ENCODE peak calls at places on chromosomes 6 and 20, in five cellular contexts. Z is GM13976, C is dorsolateral prefrontal cortex, E is GM12865, M is AG04449. F is an unnamed sample.

GRCh38 chr20:17536944-17537444 is 5.8 kb upstream of the BFSP1 start:
- DNase-seq in Z (peak), C (peak), E (peak), M (no peak), F (peak)

GRCh38 chr6:100460650-100461204 is 4.0 kb downstream of the SIM1 start:
- DNase-seq in Z (peak), C (no peak), E (no peak), M (no peak), F (no peak)

GRCh38 chr6:131427441-131428051 is 145.5 kb upstream of the ARG1 start:
- DNase-seq in Z (no peak), C (no peak), E (no peak), M (no peak), F (no peak)

GRCh38 chr20:41136336-41136694 is 1.0 kb upstream of the PLCG1 start:
- DNase-seq in Z (no peak), C (peak), E (no peak), M (no peak), F (no peak)

GRCh38 chr6:79425589-79426311 is 111.5 kb downstream of the LCA5 start:
- DNase-seq in Z (no peak), C (no peak), E (no peak), M (no peak), F (no peak)

GRCh38 chr20:671252-672030 is 4.2 kb downstream of the SCRT2 start:
- DNase-seq in Z (no peak), C (no peak), E (no peak), M (no peak), F (no peak)

GRCh38 chr20:45833883-45834796 is 541 bp downstream of the SNX21 start:
- DNase-seq in Z (peak), C (peak), E (peak), M (no peak), F (peak)

GRCh38 chr6:54474898-54475297 is 166.7 kb downstream of the TINAG start:
- DNase-seq in Z (no peak), C (no peak), E (no peak), M (no peak), F (no peak)

GRCh38 chr6:15623282-15624116 is 39.3 kb downstream of the DTNBP1 start:
- DNase-seq in Z (no peak), C (no peak), E (no peak), M (no peak), F (no peak)

GRCh38 chr6:10042280-10042679 is 372.6 kb downstream of the TFAP2A start:
- DNase-seq in Z (no peak), C (no peak), E (no peak), M (no peak), F (no peak)

GRCh38 chr6:17116090-17116387 is 14.2 kb downstream of the STMND1 start:
- DNase-seq in Z (no peak), C (no peak), E (no peak), M (no peak), F (no peak)

GRCh38 chr6:82123632-82124031 is 123.9 kb downstream of the IBTK start:
- DNase-seq in Z (no peak), C (no peak), E (no peak), M (no peak), F (no peak)

GRCh38 chr6:13614126-13614925 is 809 bp upstream of the NOL7 start:
- DNase-seq in Z (no peak), C (no peak), E (peak), M (no peak), F (peak)

GRCh38 chr6:160261991-160262718 is 3.5 kb upstream of the SLC22A2 start:
- DNase-seq in Z (no peak), C (no peak), E (peak), M (no peak), F (no peak)

GRCh38 chr20:38091447-38092216 is 58.1 kb downstream of the RPRD1B start:
- DNase-seq in Z (peak), C (no peak), E (peak), M (no peak), F (no peak)

GRCh38 chr20:48689874-48690571 is 137.8 kb downstream of the PREX1 start:
- DNase-seq in Z (no peak), C (no peak), E (no peak), M (no peak), F (no peak)

GRCh38 chr6:39312912-39313525 is 1.2 kb downstream of the KCNK17 start:
- DNase-seq in Z (no peak), C (no peak), E (no peak), M (no peak), F (no peak)

GRCh38 chr20:16528078-16528477 is 45.2 kb downstream of the KIF16B start:
- DNase-seq in Z (no peak), C (no peak), E (no peak), M (peak), F (no peak)

GRCh38 chr6:7126759-7127158 is 19.0 kb downstream of the RREB1 start:
- DNase-seq in Z (no peak), C (no peak), E (no peak), M (no peak), F (no peak)

GRCh38 chr6:16311763-16312162 is 73.4 kb downstream of the GMPR start:
- DNase-seq in Z (no peak), C (no peak), E (no peak), M (no peak), F (no peak)

GRCh38 chr6:136158398-136158797 is 91.7 kb downstream of the MTFR2 start:
- DNase-seq in Z (no peak), C (no peak), E (no peak), M (no peak), F (no peak)

GRCh38 chr6:43368517-43369160 is 808 bp downstream of the ZNF318 start:
- DNase-seq in Z (no peak), C (peak), E (no peak), M (no peak), F (no peak)

GRCh38 chr6:53523511-53524454 is 21.1 kb downstream of the GCLC start:
- DNase-seq in Z (no peak), C (no peak), E (no peak), M (no peak), F (no peak)

GRCh38 chr20:32594204-32594603 is 9.1 kb upstream of the NOL4L start:
- DNase-seq in Z (no peak), C (no peak), E (no peak), M (no peak), F (no peak)

GRCh38 chr20:62900692-62901584 is 25.4 kb downstream of the DIDO1 start:
- DNase-seq in Z (no peak), C (no peak), E (peak), M (no peak), F (no peak)

GRCh38 chr6:46327769-46328168 is 157.0 kb upstream of the ENPP5 start:
- DNase-seq in Z (no peak), C (no peak), E (no peak), M (no peak), F (no peak)

GRCh38 chr6:46325561-46326525 is 155.1 kb upstream of the ENPP5 start:
- DNase-seq in Z (peak), C (peak), E (peak), M (no peak), F (no peak)

GRCh38 chr6:46323312-46323965 is 152.7 kb upstream of the ENPP5 start:
- DNase-seq in Z (no peak), C (no peak), E (no peak), M (peak), F (no peak)

GRCh38 chr6:46323966-46324622 is 153.3 kb upstream of the ENPP5 start:
- DNase-seq in Z (no peak), C (no peak), E (no peak), M (no peak), F (no peak)

GRCh38 chr6:46324706-46325105 is 153.9 kb upstream of the ENPP5 start:
- DNase-seq in Z (no peak), C (no peak), E (no peak), M (no peak), F (no peak)
- TF ChIP-seq CTCF in Z (no peak), C (no peak), E (no peak), M (no peak), F (no peak)

DNA sequence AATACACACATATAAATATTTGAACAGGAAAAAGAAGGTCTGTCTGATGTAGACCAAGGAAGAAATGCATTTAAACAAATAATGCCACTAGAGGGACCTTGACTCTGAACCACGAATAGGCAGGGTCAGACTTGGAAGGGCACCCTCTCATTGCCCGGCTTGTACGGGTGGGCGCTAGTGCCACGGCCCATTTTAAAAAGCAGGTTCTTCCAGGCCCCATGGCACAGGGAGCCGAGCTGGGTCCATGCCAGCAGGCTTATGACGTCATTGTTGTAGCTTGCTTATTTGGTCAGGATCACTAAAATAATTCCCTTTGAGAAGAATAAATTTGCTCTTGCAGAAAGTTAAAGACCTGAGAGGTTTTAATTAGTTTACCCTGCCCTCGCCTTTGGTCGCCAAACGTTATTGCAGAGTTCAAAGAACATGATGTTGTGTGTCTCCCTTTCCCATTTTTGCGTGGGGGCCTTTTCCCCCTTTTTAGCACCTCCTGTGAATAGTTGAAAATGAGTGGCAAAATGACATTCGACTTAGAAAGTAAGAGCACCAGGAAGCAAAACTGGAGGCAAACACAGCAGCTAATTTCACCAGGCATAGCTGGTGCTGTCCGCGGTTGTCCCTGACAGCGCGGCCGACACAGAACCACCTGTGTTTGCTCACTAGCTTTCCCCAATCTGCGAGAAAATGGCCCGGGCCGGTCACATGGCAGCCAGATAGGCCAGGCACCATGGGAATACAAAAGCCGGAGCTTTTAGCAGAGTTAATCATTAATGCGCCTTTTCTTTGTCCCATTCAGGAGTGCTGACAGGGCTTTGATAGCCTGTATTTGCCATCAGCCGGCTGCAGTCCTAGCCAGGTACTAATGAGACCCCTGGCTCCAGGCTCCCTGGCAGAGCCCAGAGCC is 93.8 kb downstream of the FOXA2 start:
- DNase-seq in Z (no peak), C (no peak), E (no peak), M (no peak), F (no peak)
- TF ChIP-seq CTCF in Z (no peak), C (no peak), E (no peak), M (no peak), F (no peak)

GRCh38 chr20:23361108-23361650 is 803 bp upstream of the GZF1 start:
- DNase-seq in Z (no peak), C (no peak), E (peak), M (no peak), F (no peak)
- TF ChIP-seq CTCF in Z (no peak), C (no peak), E (no peak), M (no peak), F (no peak)

DNA sequence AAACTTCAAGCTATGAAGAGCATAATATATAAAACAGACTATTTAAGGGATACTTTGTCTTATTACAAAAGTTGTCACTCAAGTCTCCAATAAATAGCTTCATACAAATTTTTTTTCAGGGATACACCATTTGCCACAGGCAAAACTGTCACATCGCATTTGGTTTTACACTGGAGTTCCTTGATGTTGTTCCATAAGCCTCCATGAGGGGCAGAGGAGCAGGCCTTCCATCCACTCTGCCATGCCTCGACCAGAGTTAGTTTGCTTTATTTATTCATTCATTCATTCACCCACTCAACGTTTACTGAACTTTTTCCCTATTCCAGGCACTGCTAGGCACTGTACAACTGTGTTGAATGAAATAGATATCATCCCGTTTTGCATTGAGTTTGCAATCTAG is 246.6 kb downstream of the PHF3 start:
- DNase-seq in Z (no peak), C (no peak), E (no peak), M (no peak), F (no peak)
- TF ChIP-seq CTCF in Z (no peak), C (peak), E (peak), M (no peak), F (no peak)

DNA sequence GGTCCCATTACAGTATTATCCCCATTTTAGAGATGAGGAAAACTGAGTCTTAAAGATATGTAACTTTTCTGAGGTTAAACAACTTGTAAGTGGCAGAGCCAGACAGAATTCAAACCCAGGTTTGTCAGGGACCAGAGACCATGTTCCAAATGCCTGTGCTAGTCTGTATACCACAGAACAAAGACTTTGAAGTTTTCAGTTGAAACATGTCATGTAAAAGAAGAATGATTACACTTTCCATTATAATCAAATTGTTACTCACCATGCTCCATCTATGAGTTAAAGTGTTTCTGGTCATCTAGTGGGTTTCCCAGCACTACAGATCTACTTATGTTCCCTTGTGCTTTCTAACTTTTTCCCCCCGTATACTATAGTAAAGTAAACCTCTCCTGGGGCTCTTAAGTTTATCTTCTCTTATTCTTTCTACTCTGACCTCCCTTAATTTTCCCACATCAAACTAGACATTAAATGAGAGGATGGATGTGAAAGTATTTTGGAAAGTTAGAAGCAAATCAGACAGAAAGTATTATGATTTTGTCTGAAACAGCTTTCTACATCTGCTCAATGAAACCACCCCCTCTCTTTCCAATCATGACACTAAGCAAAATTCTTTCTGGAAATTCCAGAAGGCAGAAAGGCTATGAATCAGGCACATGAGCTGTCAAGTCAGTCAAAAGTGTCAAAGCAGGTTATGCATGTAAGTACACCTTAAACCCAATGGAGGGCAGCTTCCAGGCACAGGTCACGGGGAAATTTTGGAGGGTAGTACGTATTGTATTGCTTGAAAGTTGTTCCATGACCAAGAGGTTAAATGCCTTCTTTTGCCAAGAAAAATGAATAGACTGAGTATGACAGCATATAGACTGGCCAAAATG is 132.7 kb upstream of the MAP3K7 start:
- DNase-seq in Z (no peak), C (no peak), E (no peak), M (no peak), F (no peak)
- TF ChIP-seq CTCF in Z (no peak), C (no peak), E (no peak), M (no peak), F (no peak)

GRCh38 chr20:25317351-25318075 is 69.6 kb downstream of the PYGB start:
- DNase-seq in Z (no peak), C (peak), E (no peak), M (no peak), F (no peak)

GRCh38 chr20:25313608-25314007 is 65.7 kb downstream of the PYGB start:
- DNase-seq in Z (no peak), C (no peak), E (no peak), M (no peak), F (no peak)

GRCh38 chr20:25316506-25317190 is 68.8 kb downstream of the PYGB start:
- DNase-seq in Z (no peak), C (peak), E (no peak), M (no peak), F (no peak)

GRCh38 chr20:25315418-25316210 is 67.7 kb downstream of the PYGB start:
- DNase-seq in Z (no peak), C (peak), E (no peak), M (no peak), F (no peak)

GRCh38 chr20:25314497-25315417 is 66.9 kb downstream of the PYGB start:
- DNase-seq in Z (no peak), C (peak), E (no peak), M (no peak), F (no peak)
- TF ChIP-seq CTCF in Z (no peak), C (no peak), E (no peak), M (peak), F (peak)

GRCh38 chr6:36735110-36735971 is 37.7 kb downstream of the RAB44 start:
- DNase-seq in Z (peak), C (no peak), E (peak), M (peak), F (no peak)
- TF ChIP-seq CTCF in Z (no peak), C (no peak), E (no peak), M (peak), F (no peak)

DNA sequence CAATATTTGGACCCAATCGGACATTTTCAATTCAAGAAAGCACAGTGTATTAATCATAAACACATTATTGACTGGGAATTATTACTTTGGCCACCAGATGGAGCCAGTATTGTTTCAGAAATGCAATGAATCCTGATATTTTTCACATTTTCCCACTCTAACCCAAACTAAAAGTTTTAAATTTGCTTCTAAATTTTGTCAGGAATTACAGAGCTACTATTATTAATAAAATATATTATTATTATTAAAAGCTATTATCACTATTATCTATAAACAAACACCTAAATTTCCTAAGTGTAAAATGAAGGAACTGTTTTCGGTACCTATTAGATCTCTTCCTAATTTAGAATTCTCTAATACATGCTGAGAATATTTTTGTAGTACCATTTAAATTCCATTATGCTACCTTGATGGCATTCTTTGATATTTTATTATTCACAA is 245.3 kb downstream of the OGFRL1 start:
- DNase-seq in Z (peak), C (no peak), E (peak), M (no peak), F (no peak)
- TF ChIP-seq CTCF in Z (peak), C (peak), E (peak), M (peak), F (peak)

DNA sequence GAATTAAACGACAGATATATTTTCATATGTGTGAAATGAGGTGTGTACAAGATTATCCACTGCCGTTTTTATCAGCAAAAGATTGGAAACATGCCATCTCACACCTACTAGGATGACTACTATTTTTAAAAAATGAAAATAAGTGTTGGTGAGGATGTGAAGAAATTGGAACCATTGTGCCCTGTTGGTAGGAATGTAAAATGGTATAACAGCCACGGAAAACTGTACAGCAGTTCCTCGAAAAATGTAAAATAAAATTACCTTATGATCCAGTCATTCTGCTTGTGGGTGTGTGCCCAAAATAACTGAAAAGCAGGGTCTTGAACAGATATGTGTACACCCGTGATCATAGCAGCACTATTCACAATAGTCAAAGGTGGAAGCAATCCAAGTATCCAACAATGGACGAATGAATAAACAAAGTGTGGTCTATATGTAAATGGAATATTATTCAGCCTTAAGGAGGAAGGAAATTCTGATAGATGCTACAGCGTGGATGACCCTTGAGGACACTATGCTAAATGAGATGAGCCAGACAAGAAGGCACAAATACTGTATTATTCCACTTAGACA is 27.0 kb upstream of the CCN5 start:
- DNase-seq in Z (no peak), C (no peak), E (no peak), M (no peak), F (no peak)
- TF ChIP-seq CTCF in Z (no peak), C (no peak), E (no peak), M (no peak), F (peak)